ENCODE peak calls at places on chromosomes 2 and 18, in nine cellular contexts. Z, K, R, P, N, F, M, A and T are unnamed samples.
A peak's percentile ranks its signal among the peaks of the same experiment; 100 is the strongest.

GRCh38 chr18:58501033-58501432 is 127.9 kb downstream of the ALPK2 start:
- DNase-seq in F (no peak), P (no peak), A (no peak), M (no peak), K (no peak), R (no peak), N (no peak), Z (no peak), T (peak; percentile 15)

GRCh38 chr2:233346374-233346773 is 7.9 kb upstream of the DGKD start:
- DNase-seq in M (no peak), F (peak; percentile 19), N (no peak), P (no peak), Z (no peak), A (no peak), R (no peak), K (no peak), T (no peak)

GRCh38 chr2:199987586-199987985 is 32.2 kb downstream of the MAIP1 start:
- DNase-seq in M (no peak), Z (no peak), P (no peak), R (no peak), A (no peak), K (no peak), N (no peak), F (no peak), T (no peak)

GRCh38 chr2:233456111-233456510 is 101.8 kb downstream of the DGKD start:
- DNase-seq in N (no peak), A (peak; percentile 51), Z (no peak), P (no peak), M (peak; percentile 34), K (no peak), R (no peak), F (peak; percentile 20), T (no peak)

GRCh38 chr2:114389021-114389420 is 53.4 kb upstream of the DPP10 start:
- DNase-seq in M (no peak), A (no peak), P (no peak), F (no peak), K (no peak), Z (no peak), R (no peak), N (no peak), T (no peak)

GRCh38 chr18:67854340-67854739 is 337.8 kb upstream of the DSEL start:
- DNase-seq in A (no peak), R (no peak), P (no peak), M (no peak), F (no peak), N (no peak), Z (no peak), K (no peak), T (no peak)

GRCh38 chr2:231410293-231411004 is 14.9 kb downstream of the B3GNT7 start:
- DNase-seq in M (no peak), R (no peak), N (no peak), F (no peak), K (no peak), P (no peak), A (no peak), Z (no peak), T (no peak)

GRCh38 chr18:56869189-56869777 is 218.1 kb downstream of the WDR7 start:
- DNase-seq in A (no peak), M (no peak), P (peak; percentile 2), Z (peak; percentile 33), K (no peak), F (no peak), N (peak; percentile 32), R (peak; percentile 73), T (peak; percentile 75)

GRCh38 chr2:152624805-152625204 is 92.5 kb downstream of the PRPF40A start:
- DNase-seq in M (no peak), K (no peak), N (no peak), F (no peak), R (no peak), A (no peak), Z (no peak), P (no peak), T (no peak)

GRCh38 chr18:61127714-61128485 is 205.3 kb upstream of the CDH20 start:
- DNase-seq in R (no peak), N (no peak), P (no peak), M (no peak), Z (no peak), F (no peak), A (no peak), K (no peak), T (no peak)

GRCh38 chr2:201007584-201007998 is 44.1 kb upstream of the ORC2 start:
- DNase-seq in K (no peak), N (peak; percentile 52), M (no peak), R (no peak), Z (no peak), P (no peak), A (no peak), F (no peak), T (no peak)

GRCh38 chr2:159712929-159713575 is 746 bp downstream of the MARCHF7 start:
- DNase-seq in R (peak; percentile 38), M (no peak), N (peak; percentile 9), Z (no peak), K (no peak), F (no peak), P (peak; percentile 10), A (no peak), T (peak; percentile 64)

GRCh38 chr18:76978616-76979015 is 154.0 kb downstream of the MBP start:
- DNase-seq in K (no peak), A (no peak), R (no peak), F (no peak), P (no peak), N (no peak), Z (no peak), M (no peak), T (no peak)

GRCh38 chr18:76979111-76979751 is 153.4 kb downstream of the MBP start:
- DNase-seq in M (no peak), P (no peak), F (no peak), Z (no peak), N (no peak), K (no peak), R (no peak), A (no peak), T (no peak)

GRCh38 chr18:76980663-76981387 is 151.8 kb downstream of the MBP start:
- DNase-seq in R (no peak), N (no peak), P (no peak), M (no peak), F (no peak), A (peak; percentile 79), K (no peak), Z (no peak), T (no peak)

GRCh38 chr18:76981388-76981968 is 151.1 kb downstream of the MBP start:
- DNase-seq in F (no peak), M (no peak), A (peak; percentile 80), N (no peak), R (no peak), K (no peak), Z (no peak), P (no peak), T (no peak)

GRCh38 chr18:76979906-76980305 is 152.7 kb downstream of the MBP start:
- DNase-seq in Z (no peak), R (no peak), P (no peak), A (no peak), K (no peak), M (no peak), N (no peak), F (no peak), T (no peak)
- H3K4me1 ChIP-seq in Z (peaks cover 20% of the 10 kb centered on the region), R (no peaks in the 10 kb centered on the region), P (no peaks in the 10 kb centered on the region), A (peaks cover 18% of the 10 kb centered on the region), K (no peaks in the 10 kb centered on the region), M (no peaks in the 10 kb centered on the region), N (peaks cover 30% of the 10 kb centered on the region), F (peaks cover 4% of the 10 kb centered on the region), T (no peaks in the 10 kb centered on the region)

GRCh38 chr2:101921961-101922325 is 69.8 kb upstream of the IL1R2 start:
- DNase-seq in K (no peak), N (no peak), F (no peak), P (no peak), R (no peak), Z (no peak), A (no peak), M (no peak), T (no peak)

DNA sequence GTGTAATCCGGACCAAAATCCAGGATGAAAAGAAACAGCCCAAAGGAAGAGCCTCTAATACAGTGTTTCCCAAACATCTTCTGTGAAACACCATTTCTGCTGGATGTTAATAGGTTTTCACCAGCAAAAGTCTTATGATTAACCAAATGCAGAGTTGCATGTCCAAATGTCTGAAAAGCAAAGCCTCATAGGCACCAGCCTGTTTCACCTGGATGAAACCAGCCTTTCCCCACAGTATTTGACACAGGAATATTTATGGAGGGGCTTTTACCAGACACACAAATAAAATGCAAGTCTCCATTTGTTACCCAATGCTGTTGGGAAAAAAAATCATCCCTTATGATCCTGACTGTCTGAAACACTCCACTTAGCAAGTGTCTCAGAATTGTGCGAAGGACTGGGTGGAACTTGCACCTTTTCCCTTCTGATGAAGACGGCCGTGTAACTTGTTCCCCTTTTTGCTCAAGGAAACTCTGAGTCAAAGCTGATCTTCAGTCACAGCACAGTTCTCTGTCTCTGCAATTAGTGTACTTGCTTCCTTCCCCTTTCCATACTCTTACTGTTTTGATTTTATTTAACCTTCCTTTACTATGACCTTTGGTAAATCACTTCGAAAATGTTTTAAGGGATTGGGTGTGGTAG is 70.3 kb upstream of the IL1R2 start:
- DNase-seq in K (no peak), P (no peak), N (no peak), A (no peak), F (no peak), Z (no peak), M (no peak), R (no peak), T (no peak)
- H3K4me1 ChIP-seq in K (no peaks in the 10 kb centered on the region), P (no peaks in the 10 kb centered on the region), N (no peaks in the 10 kb centered on the region), A (peaks cover 13% of the 10 kb centered on the region), F (no peaks in the 10 kb centered on the region), Z (no peaks in the 10 kb centered on the region), M (no peaks in the 10 kb centered on the region), R (no peaks in the 10 kb centered on the region), T (no peaks in the 10 kb centered on the region)

GRCh38 chr18:13379930-13380665 is 161.5 kb downstream of the LDLRAD4 start:
- DNase-seq in M (no peak), K (no peak), P (no peak), A (no peak), N (no peak), Z (peak; percentile 78), R (no peak), F (no peak), T (no peak)
- H3K4me1 ChIP-seq in M (peaks cover 52% of the 10 kb centered on the region), K (peaks cover 10% of the 10 kb centered on the region), P (peaks cover 9% of the 10 kb centered on the region), A (peaks cover 76% of the 10 kb centered on the region), N (peaks cover 9% of the 10 kb centered on the region), Z (peaks cover 76% of the 10 kb centered on the region), R (peaks cover 10% of the 10 kb centered on the region), F (peaks cover 19% of the 10 kb centered on the region), T (peaks cover 39% of the 10 kb centered on the region)

GRCh38 chr2:98482362-98482761 is 37.7 kb downstream of the INPP4A start:
- DNase-seq in R (peak; percentile 42), F (no peak), Z (no peak), N (no peak), K (no peak), P (no peak), A (peak; percentile 47), M (no peak), T (no peak)

GRCh38 chr2:98478088-98478551 is 33.5 kb downstream of the INPP4A start:
- DNase-seq in R (no peak), M (no peak), F (no peak), K (no peak), P (no peak), A (peak; percentile 60), Z (no peak), N (no peak), T (no peak)

GRCh38 chr2:98478861-98479770 is 34.5 kb downstream of the INPP4A start:
- DNase-seq in N (no peak), K (no peak), Z (no peak), A (peak; percentile 73), P (no peak), M (no peak), F (no peak), R (peak; percentile 47), T (no peak)

GRCh38 chr2:98480598-98480997 is 35.9 kb downstream of the INPP4A start:
- DNase-seq in N (no peak), F (no peak), P (no peak), M (no peak), R (no peak), K (no peak), A (peak; percentile 57), Z (peak; percentile 65), T (no peak)

GRCh38 chr2:98479959-98480524 is 35.4 kb downstream of the INPP4A start:
- DNase-seq in K (no peak), N (no peak), Z (peak; percentile 83), M (peak; percentile 67), R (peak; percentile 82), P (no peak), A (peak; percentile 79), F (peak; percentile 74), T (peak; percentile 28)
- H3K4me1 ChIP-seq in K (peaks cover 16% of the 10 kb centered on the region), N (peaks cover 17% of the 10 kb centered on the region), Z (peaks cover 68% of the 10 kb centered on the region), M (peaks cover 83% of the 10 kb centered on the region), R (peaks cover 97% of the 10 kb centered on the region), P (peaks cover 33% of the 10 kb centered on the region), A (peaks cover 87% of the 10 kb centered on the region), F (peaks cover 60% of the 10 kb centered on the region), T (peaks cover 13% of the 10 kb centered on the region)